ENCODE peak calls at places on chromosomes 5 and 9, in seven cellular contexts. One of them, this sample, is unnamed.

GRCh38 chr5:40166757-40167156 is 513.0 kb upstream of the PTGER4 start:
- DNase-seq in IMR-90: peak
- DNase-seq in mesendoderm: no peak
- DNase-seq in H9: no peak
- DNase-seq in mesenchymal stem cell: no peak
- DNase-seq in trophoblast cell: peak
- DNase-seq in H1: no peak
- DNase-seq in this sample: no peak

GRCh38 chr9:2623046-2623865 is 1.7 kb downstream of the VLDLR start:
- DNase-seq in IMR-90: peak
- DNase-seq in mesendoderm: peak
- DNase-seq in H9: peak
- DNase-seq in mesenchymal stem cell: peak
- DNase-seq in trophoblast cell: peak
- DNase-seq in H1: no peak
- DNase-seq in this sample: peak

GRCh38 chr9:13688223-13688989 is 408.9 kb upstream of the MPDZ start:
- DNase-seq in IMR-90: no peak
- DNase-seq in mesendoderm: peak
- DNase-seq in H9: no peak
- DNase-seq in mesenchymal stem cell: peak
- DNase-seq in trophoblast cell: peak
- DNase-seq in H1: no peak
- DNase-seq in this sample: peak

GRCh38 chr9:97831843-97832636 is 21.0 kb upstream of the FOXE1 start:
- DNase-seq in IMR-90: no peak
- DNase-seq in mesendoderm: no peak
- DNase-seq in H9: no peak
- DNase-seq in mesenchymal stem cell: no peak
- DNase-seq in trophoblast cell: no peak
- DNase-seq in H1: no peak
- DNase-seq in this sample: no peak

GRCh38 chr5:138529812-138530211 is 13.2 kb downstream of the ETF1 start:
- DNase-seq in IMR-90: no peak
- DNase-seq in mesendoderm: no peak
- DNase-seq in H9: no peak
- DNase-seq in mesenchymal stem cell: no peak
- DNase-seq in trophoblast cell: no peak
- DNase-seq in H1: no peak
- DNase-seq in this sample: no peak

GRCh38 chr5:35826056-35826455 is 30.6 kb upstream of the IL7R start:
- DNase-seq in IMR-90: no peak
- DNase-seq in mesendoderm: no peak
- DNase-seq in H9: no peak
- DNase-seq in mesenchymal stem cell: no peak
- DNase-seq in trophoblast cell: no peak
- DNase-seq in H1: no peak
- DNase-seq in this sample: no peak

GRCh38 chr9:135077497-135078200 is 9.8 kb upstream of the OLFM1 start:
- DNase-seq in IMR-90: no peak
- DNase-seq in mesendoderm: peak
- DNase-seq in H9: peak
- DNase-seq in mesenchymal stem cell: no peak
- DNase-seq in trophoblast cell: peak
- DNase-seq in H1: no peak
- DNase-seq in this sample: no peak

GRCh38 chr9:125984461-125984860 is 237.3 kb downstream of the PBX3 start:
- DNase-seq in IMR-90: no peak
- DNase-seq in mesendoderm: no peak
- DNase-seq in H9: no peak
- DNase-seq in mesenchymal stem cell: no peak
- DNase-seq in trophoblast cell: no peak
- DNase-seq in H1: no peak
- DNase-seq in this sample: no peak

GRCh38 chr9:135146766-135147472 is 59.5 kb downstream of the OLFM1 start:
- DNase-seq in IMR-90: no peak
- DNase-seq in mesendoderm: no peak
- DNase-seq in H9: no peak
- DNase-seq in mesenchymal stem cell: no peak
- DNase-seq in trophoblast cell: no peak
- DNase-seq in H1: no peak
- DNase-seq in this sample: no peak

GRCh38 chr9:132485454-132485853 is 75.4 kb downstream of the CFAP77 start:
- DNase-seq in IMR-90: no peak
- DNase-seq in mesendoderm: no peak
- DNase-seq in H9: no peak
- DNase-seq in mesenchymal stem cell: no peak
- DNase-seq in trophoblast cell: no peak
- DNase-seq in H1: no peak
- DNase-seq in this sample: no peak

GRCh38 chr9:93183663-93184438 is at the start of gene WNK2:
- DNase-seq in IMR-90: no peak
- DNase-seq in mesendoderm: peak
- DNase-seq in H9: peak
- DNase-seq in mesenchymal stem cell: no peak
- DNase-seq in trophoblast cell: peak
- DNase-seq in H1: no peak
- DNase-seq in this sample: peak

GRCh38 chr9:91028166-91028827 is 226.7 kb downstream of the SYK start:
- DNase-seq in IMR-90: no peak
- DNase-seq in mesendoderm: no peak
- DNase-seq in H9: no peak
- DNase-seq in mesenchymal stem cell: no peak
- DNase-seq in trophoblast cell: no peak
- DNase-seq in H1: no peak
- DNase-seq in this sample: no peak

GRCh38 chr5:68757813-68758212 is 336.0 kb upstream of the SLC30A5 start:
- DNase-seq in IMR-90: no peak
- DNase-seq in mesendoderm: no peak
- DNase-seq in H9: no peak
- DNase-seq in mesenchymal stem cell: no peak
- DNase-seq in trophoblast cell: no peak
- DNase-seq in H1: no peak
- DNase-seq in this sample: no peak

GRCh38 chr9:135914921-135915320 is 7.6 kb upstream of the CAMSAP1 start:
- DNase-seq in IMR-90: peak
- DNase-seq in mesendoderm: no peak
- DNase-seq in H9: no peak
- DNase-seq in mesenchymal stem cell: no peak
- DNase-seq in trophoblast cell: no peak
- DNase-seq in H1: no peak
- DNase-seq in this sample: no peak

GRCh38 chr9:72646061-72646460 is 124.7 kb downstream of the TMC1 start:
- DNase-seq in IMR-90: no peak
- DNase-seq in mesendoderm: no peak
- DNase-seq in H9: no peak
- DNase-seq in mesenchymal stem cell: no peak
- DNase-seq in trophoblast cell: no peak
- DNase-seq in H1: no peak
- DNase-seq in this sample: no peak

GRCh38 chr9:92650839-92651621 is 18.9 kb downstream of the IPPK start:
- DNase-seq in IMR-90: peak
- DNase-seq in mesendoderm: peak
- DNase-seq in H9: peak
- DNase-seq in mesenchymal stem cell: peak
- DNase-seq in trophoblast cell: no peak
- DNase-seq in H1: no peak
- DNase-seq in this sample: no peak

GRCh38 chr9:14314929-14315753 is 1.2 kb upstream of the NFIB start:
- DNase-seq in IMR-90: peak
- DNase-seq in mesendoderm: peak
- DNase-seq in H9: peak
- DNase-seq in mesenchymal stem cell: peak
- DNase-seq in trophoblast cell: peak
- DNase-seq in H1: no peak
- DNase-seq in this sample: peak

GRCh38 chr5:72552041-72552557 is 44.9 kb upstream of the ZNF366 start:
- DNase-seq in IMR-90: peak
- DNase-seq in mesendoderm: peak
- DNase-seq in H9: no peak
- DNase-seq in mesenchymal stem cell: peak
- DNase-seq in trophoblast cell: no peak
- DNase-seq in H1: no peak
- DNase-seq in this sample: no peak

GRCh38 chr5:109455598-109456096 is 45.9 kb upstream of the PJA2 start:
- DNase-seq in IMR-90: peak
- DNase-seq in mesendoderm: no peak
- DNase-seq in H9: no peak
- DNase-seq in mesenchymal stem cell: peak
- DNase-seq in trophoblast cell: peak
- DNase-seq in H1: no peak
- DNase-seq in this sample: no peak
- H3K9ac ChIP-seq in IMR-90: no peak
- H3K9ac ChIP-seq in mesendoderm: no peak
- H3K9ac ChIP-seq in H9: no peak
- H3K9ac ChIP-seq in mesenchymal stem cell: peak
- H3K9ac ChIP-seq in trophoblast cell: no peak
- H3K9ac ChIP-seq in H1: no peak
- H3K9ac ChIP-seq in this sample: no peak

GRCh38 chr5:31096238-31096865 is 97.1 kb upstream of the CDH6 start:
- DNase-seq in IMR-90: peak
- DNase-seq in mesendoderm: no peak
- DNase-seq in H9: no peak
- DNase-seq in mesenchymal stem cell: peak
- DNase-seq in trophoblast cell: no peak
- DNase-seq in H1: no peak
- DNase-seq in this sample: no peak

GRCh38 chr5:31095796-31096195 is 97.7 kb upstream of the CDH6 start:
- DNase-seq in IMR-90: peak
- DNase-seq in mesendoderm: no peak
- DNase-seq in H9: no peak
- DNase-seq in mesenchymal stem cell: peak
- DNase-seq in trophoblast cell: no peak
- DNase-seq in H1: no peak
- DNase-seq in this sample: no peak

GRCh38 chr5:31100047-31100575 is 93.4 kb upstream of the CDH6 start:
- DNase-seq in IMR-90: no peak
- DNase-seq in mesendoderm: no peak
- DNase-seq in H9: no peak
- DNase-seq in mesenchymal stem cell: no peak
- DNase-seq in trophoblast cell: no peak
- DNase-seq in H1: no peak
- DNase-seq in this sample: no peak

GRCh38 chr5:31098811-31099210 is 94.7 kb upstream of the CDH6 start:
- DNase-seq in IMR-90: no peak
- DNase-seq in mesendoderm: peak
- DNase-seq in H9: no peak
- DNase-seq in mesenchymal stem cell: no peak
- DNase-seq in trophoblast cell: no peak
- DNase-seq in H1: no peak
- DNase-seq in this sample: no peak

DNA sequence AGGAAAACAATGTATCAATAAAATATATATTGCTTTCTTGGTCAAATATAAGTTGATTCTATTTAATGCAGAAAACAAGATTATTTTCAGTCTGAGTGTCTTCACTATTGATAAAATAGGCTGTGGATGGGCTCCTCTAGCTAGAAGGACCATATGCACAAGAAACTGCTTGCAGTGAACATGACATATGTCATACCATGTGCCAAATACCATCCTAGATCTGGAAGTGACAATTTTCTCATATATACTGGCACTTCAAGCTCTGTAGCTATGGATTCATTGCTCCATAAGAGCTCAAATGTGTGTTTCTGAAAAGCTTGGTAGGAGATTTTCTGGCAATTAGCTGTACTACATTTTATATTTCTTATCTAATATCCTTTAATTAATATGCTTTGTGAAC is 95.6 kb upstream of the CDH6 start:
- DNase-seq in IMR-90: no peak
- DNase-seq in mesendoderm: no peak
- DNase-seq in H9: no peak
- DNase-seq in mesenchymal stem cell: no peak
- DNase-seq in trophoblast cell: no peak
- DNase-seq in H1: no peak
- DNase-seq in this sample: no peak
- H2BK5ac ChIP-seq in IMR-90: no peak
- H2BK5ac ChIP-seq in mesendoderm: no peak
- H2BK5ac ChIP-seq in H9: no peak
- H2BK5ac ChIP-seq in mesenchymal stem cell: no peak
- H2BK5ac ChIP-seq in trophoblast cell: no peak
- H2BK5ac ChIP-seq in H1: no peak
- H2BK5ac ChIP-seq in this sample: no peak

GRCh38 chr5:1797109-1797800 is 2.4 kb downstream of the MRPL36 start:
- DNase-seq in IMR-90: no peak
- DNase-seq in mesendoderm: no peak
- DNase-seq in H9: no peak
- DNase-seq in mesenchymal stem cell: no peak
- DNase-seq in trophoblast cell: no peak
- DNase-seq in H1: no peak
- DNase-seq in this sample: no peak
- H3K9ac ChIP-seq in IMR-90: no peak
- H3K9ac ChIP-seq in mesendoderm: no peak
- H3K9ac ChIP-seq in H9: no peak
- H3K9ac ChIP-seq in mesenchymal stem cell: peak
- H3K9ac ChIP-seq in trophoblast cell: no peak
- H3K9ac ChIP-seq in H1: no peak
- H3K9ac ChIP-seq in this sample: no peak

GRCh38 chr5:6606884-6607558 is 25.8 kb downstream of the NSUN2 start:
- DNase-seq in IMR-90: no peak
- DNase-seq in mesendoderm: no peak
- DNase-seq in H9: no peak
- DNase-seq in mesenchymal stem cell: no peak
- DNase-seq in trophoblast cell: no peak
- DNase-seq in H1: no peak
- DNase-seq in this sample: no peak
- H2BK5ac ChIP-seq in IMR-90: no peak
- H2BK5ac ChIP-seq in mesendoderm: no peak
- H2BK5ac ChIP-seq in H9: no peak
- H2BK5ac ChIP-seq in mesenchymal stem cell: no peak
- H2BK5ac ChIP-seq in trophoblast cell: no peak
- H2BK5ac ChIP-seq in H1: no peak
- H2BK5ac ChIP-seq in this sample: no peak

GRCh38 chr9:86408121-86408520 is 53.9 kb upstream of the TUT7 start:
- DNase-seq in IMR-90: peak
- DNase-seq in mesendoderm: no peak
- DNase-seq in H9: no peak
- DNase-seq in mesenchymal stem cell: peak
- DNase-seq in trophoblast cell: peak
- DNase-seq in H1: no peak
- DNase-seq in this sample: no peak

GRCh38 chr9:86405086-86405491 is 50.9 kb upstream of the TUT7 start:
- DNase-seq in IMR-90: no peak
- DNase-seq in mesendoderm: no peak
- DNase-seq in H9: no peak
- DNase-seq in mesenchymal stem cell: peak
- DNase-seq in trophoblast cell: no peak
- DNase-seq in H1: no peak
- DNase-seq in this sample: no peak

GRCh38 chr9:86407022-86407421 is 52.8 kb upstream of the TUT7 start:
- DNase-seq in IMR-90: peak
- DNase-seq in mesendoderm: peak
- DNase-seq in H9: peak
- DNase-seq in mesenchymal stem cell: peak
- DNase-seq in trophoblast cell: peak
- DNase-seq in H1: no peak
- DNase-seq in this sample: no peak

GRCh38 chr9:86406366-86406765 is 52.2 kb upstream of the TUT7 start:
- DNase-seq in IMR-90: peak
- DNase-seq in mesendoderm: no peak
- DNase-seq in H9: no peak
- DNase-seq in mesenchymal stem cell: peak
- DNase-seq in trophoblast cell: peak
- DNase-seq in H1: no peak
- DNase-seq in this sample: no peak

GRCh38 chr9:86405926-86406325 is 51.7 kb upstream of the TUT7 start:
- DNase-seq in IMR-90: peak
- DNase-seq in mesendoderm: peak
- DNase-seq in H9: no peak
- DNase-seq in mesenchymal stem cell: peak
- DNase-seq in trophoblast cell: peak
- DNase-seq in H1: no peak
- DNase-seq in this sample: no peak
- H3K9ac ChIP-seq in IMR-90: no peak
- H3K9ac ChIP-seq in mesendoderm: no peak
- H3K9ac ChIP-seq in H9: no peak
- H3K9ac ChIP-seq in mesenchymal stem cell: peak
- H3K9ac ChIP-seq in trophoblast cell: no peak
- H3K9ac ChIP-seq in H1: no peak
- H3K9ac ChIP-seq in this sample: no peak

This sample was measured in neuronal stem cell.